ENCODE peak calls at places on chromosomes 3 and 15, in four cellular contexts. H is upper lobe of right lung, Y is thyroid gland, Q is body of pancreas. S is an unnamed sample.

GRCh38 chr3:57062119-57062631 is 1.7 kb downstream of the SPATA12 start:
- DNase-seq in H (no peak), Y (peak; percentile 86), Q (no peak), S (no peak)

GRCh38 chr3:39471652-39472051 is 4.2 kb downstream of the MOBP start:
- DNase-seq in H (no peak), Q (no peak), Y (no peak), S (no peak)

GRCh38 chr15:25246641-25247417 is 192.0 kb downstream of the UBE3A start:
- DNase-seq in H (peak; percentile 43), Y (no peak), Q (peak; percentile 6), S (no peak)

GRCh38 chr3:152298393-152299242 is 29.9 kb downstream of the MBNL1 start:
- DNase-seq in Q (peak; percentile 44), H (peak; percentile 65), Y (peak; percentile 58), S (peak; percentile 73)

GRCh38 chr3:88031543-88032148 is 27.2 kb downstream of the CGGBP1 start:
- DNase-seq in Q (no peak), Y (peak; percentile 26), H (no peak), S (no peak)

GRCh38 chr3:49902511-49903345 is 945 bp downstream of the MST1R start:
- DNase-seq in Q (no peak), H (peak; percentile 69), Y (peak; percentile 5), S (no peak)

GRCh38 chr3:176814252-176814651 is 383.0 kb downstream of the TBL1XR1 start:
- DNase-seq in Y (peak; percentile 21), Q (peak; percentile 70), H (no peak), S (no peak)

GRCh38 chr15:70974004-70974832 is 81.6 kb downstream of the LRRC49 start:
- DNase-seq in H (no peak), Y (no peak), Q (no peak), S (no peak)

GRCh38 chr3:149134560-149134959 is 5.1 kb downstream of the HPS3 start:
- DNase-seq in Y (no peak), Q (no peak), H (no peak), S (no peak)

GRCh38 chr3:180631317-180631716 is 29.4 kb downstream of the TTC14 start:
- DNase-seq in H (no peak), Y (no peak), Q (no peak), S (no peak)

GRCh38 chr15:41810651-41811431 is 17.1 kb upstream of the JMJD7 start:
- DNase-seq in Y (no peak), H (no peak), Q (no peak), S (no peak)

GRCh38 chr3:54322354-54322753 is 200.0 kb downstream of the CACNA2D3 start:
- DNase-seq in H (no peak), Y (no peak), Q (peak; percentile 73), S (no peak)

GRCh38 chr15:77504310-77504709 is 83.6 kb downstream of the HMG20A start:
- DNase-seq in Y (peak; percentile 46), H (peak; percentile 86), Q (no peak), S (no peak)

GRCh38 chr3:140019946-140020345 is 85.0 kb downstream of the CLSTN2 start:
- DNase-seq in H (no peak), Y (no peak), Q (no peak), S (no peak)

GRCh38 chr3:72629191-72629611 is 219.0 kb downstream of the SHQ1 start:
- DNase-seq in Y (no peak), Q (no peak), H (no peak), S (no peak)

GRCh38 chr15:41115652-41116115 is 396 bp downstream of the INO80 start:
- DNase-seq in Y (peak; percentile 58), Q (peak; percentile 65), H (peak; percentile 90), S (peak; percentile 74)

GRCh38 chr3:29513236-29513635 is 232.4 kb downstream of the RBMS3 start:
- DNase-seq in Q (no peak), Y (peak; percentile 23), H (no peak), S (peak; percentile 61)

GRCh38 chr3:122085666-122086065 is 30.5 kb downstream of the CD86 start:
- DNase-seq in H (no peak), Y (no peak), Q (no peak), S (no peak)

GRCh38 chr15:73989001-73989798 is 2.9 kb downstream of the STOML1 start:
- DNase-seq in Y (no peak), Q (no peak), H (peak; percentile 11), S (no peak)

GRCh38 chr15:101536166-101536874 is 46.8 kb upstream of the PCSK6 start:
- DNase-seq in H (no peak), Q (no peak), Y (no peak), S (no peak)

GRCh38 chr3:127443581-127444375 is 146.8 kb downstream of the TPRA1 start:
- DNase-seq in H (peak; percentile 43), Y (no peak), Q (peak; percentile 5), S (peak; percentile 54)

GRCh38 chr15:90547545-90547944 is 17.8 kb downstream of the CRTC3 start:
- DNase-seq in Q (no peak), Y (no peak), H (no peak), S (no peak)

GRCh38 chr15:52284164-52284563 is 11.4 kb downstream of the MYO5C start:
- DNase-seq in Y (no peak), Q (no peak), H (no peak), S (no peak)

GRCh38 chr15:73341886-73342600 is 26.7 kb downstream of the HCN4 start:
- DNase-seq in H (no peak), Q (no peak), Y (peak; percentile 94), S (no peak)

GRCh38 chr3:45313743-45314403 is 74.5 kb upstream of the LARS2 start:
- DNase-seq in Y (no peak), H (no peak), Q (no peak), S (no peak)

GRCh38 chr3:146577662-146578061 is 27.5 kb downstream of the PLSCR5 start:
- DNase-seq in Q (peak; percentile 26), H (no peak), Y (peak; percentile 4), S (peak; percentile 22)

GRCh38 chr3:180277036-180277435 is 240.3 kb upstream of the PEX5L start:
- DNase-seq in Y (no peak), H (no peak), Q (no peak), S (no peak)

GRCh38 chr3:138349926-138350665 is 1.7 kb downstream of the MRAS start:
- DNase-seq in H (peak; percentile 78), Y (peak; percentile 47), Q (no peak), S (no peak)

GRCh38 chr3:49638445-49638844 is 35.7 kb upstream of the APEH start:
- DNase-seq in Q (no peak), Y (no peak), H (no peak), S (no peak)

GRCh38 chr3:172280406-172281051 is 167.7 kb downstream of the GHSR start:
- DNase-seq in Q (no peak), H (no peak), Y (no peak), S (no peak)

GRCh38 chr15:99558571-99558970 is 7.2 kb upstream of the MEF2A start:
- DNase-seq in Q (no peak), Y (no peak), H (no peak), S (no peak)

GRCh38 chr3:34260991-34261365 is 462.5 kb downstream of the PDCD6IP start:
- DNase-seq in Q (no peak), H (no peak), Y (no peak), S (no peak)

GRCh38 chr3:105119801-105120340 is 246.8 kb upstream of the ALCAM start:
- DNase-seq in Q (no peak), H (no peak), Y (no peak), S (no peak)

GRCh38 chr3:56288258-56288657 is 180.0 kb downstream of the ERC2 start:
- DNase-seq in Y (no peak), Q (no peak), H (no peak), S (no peak)

GRCh38 chr3:64229903-64230302 is 4.6 kb upstream of the PRICKLE2 start:
- DNase-seq in H (no peak), Y (no peak), Q (no peak), S (no peak)

GRCh38 chr15:49423021-49423420 is at the start of gene FGF7:
- DNase-seq in Y (no peak), H (no peak), Q (no peak), S (no peak)

GRCh38 chr3:32865364-32865763 is 47.6 kb downstream of the TRIM71 start:
- DNase-seq in H (no peak), Q (no peak), Y (no peak), S (no peak)

GRCh38 chr15:95912280-95912625 is 418.2 kb upstream of the NR2F2 start:
- DNase-seq in Q (no peak), H (no peak), Y (no peak), S (no peak)
- H3K4me1 ChIP-seq in Q (no peaks in the 10 kb centered on the region), H (no peaks in the 10 kb centered on the region), Y (no peaks in the 10 kb centered on the region), S (no peaks in the 10 kb centered on the region)

DNA sequence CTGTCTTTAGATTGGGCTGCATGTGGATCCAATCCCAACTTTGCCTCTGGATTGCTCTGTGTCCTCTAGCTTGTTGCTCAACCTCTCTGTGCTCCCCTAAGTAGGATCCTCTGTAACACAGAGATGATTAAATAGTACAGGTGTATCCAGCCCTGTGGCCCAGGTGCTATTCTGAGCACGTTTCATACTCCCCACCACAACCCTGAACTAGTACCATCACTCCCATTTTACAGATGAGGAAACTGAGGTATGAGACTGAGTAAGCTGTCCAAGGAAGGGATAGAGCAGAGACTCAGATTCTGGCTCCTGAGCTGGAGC is 7.2 kb downstream of the ISG20 start:
- DNase-seq in Y (no peak), H (no peak), Q (no peak), S (no peak)
- H3K4me3 ChIP-seq in Y (no peak overlapping the region), H (no peak overlapping the region), Q (no peak overlapping the region), S (no peak overlapping the region)

GRCh38 chr3:156551746-156552145 is 3.2 kb downstream of the SSR3 start:
- DNase-seq in H (no peak), Q (no peak), Y (no peak), S (no peak)
- H3K4me1 ChIP-seq in H (peaks cover 42% of the 10 kb centered on the region), Q (peaks cover 63% of the 10 kb centered on the region), Y (peaks cover 27% of the 10 kb centered on the region), S (no peaks in the 10 kb centered on the region)

GRCh38 chr15:57215371-57215770 is 160.9 kb upstream of the CGNL1 start:
- DNase-seq in Y (no peak), H (no peak), Q (no peak), S (no peak)

GRCh38 chr15:57217716-57218598 is 158.3 kb upstream of the CGNL1 start:
- DNase-seq in Y (no peak), H (no peak), Q (no peak), S (no peak)

GRCh38 chr15:57216288-57216687 is 160.0 kb upstream of the CGNL1 start:
- DNase-seq in Y (no peak), H (no peak), Q (no peak), S (no peak)

GRCh38 chr15:57220220-57220619 is 156.1 kb upstream of the CGNL1 start:
- DNase-seq in Y (no peak), H (no peak), Q (no peak), S (no peak)

GRCh38 chr15:57218826-57219576 is 157.3 kb upstream of the CGNL1 start:
- DNase-seq in Q (no peak), Y (no peak), H (no peak), S (no peak)
- H3K4me3 ChIP-seq in Q (no peak overlapping the region), Y (no peak overlapping the region), H (peak overlapping the region; percentile 6), S (peak overlapping the region; percentile 6)

GRCh38 chr3:11637901-11638668 is 5.6 kb downstream of the VGLL4 start:
- DNase-seq in H (no peak), Y (no peak), Q (no peak), S (no peak)

GRCh38 chr3:11636372-11636760 is 7.3 kb downstream of the VGLL4 start:
- DNase-seq in Q (no peak), H (no peak), Y (no peak), S (no peak)

GRCh38 chr3:11640009-11640673 is 3.6 kb downstream of the VGLL4 start:
- DNase-seq in H (no peak), Y (no peak), Q (no peak), S (no peak)

GRCh38 chr3:11641316-11641682 is 2.4 kb downstream of the VGLL4 start:
- DNase-seq in Q (no peak), H (no peak), Y (no peak), S (no peak)

GRCh38 chr3:11638669-11639402 is 4.9 kb downstream of the VGLL4 start:
- DNase-seq in Y (peak; percentile 24), H (no peak), Q (no peak), S (no peak)
- H3K4me1 ChIP-seq in Y (peaks cover 68% of the 10 kb centered on the region), H (peaks cover 70% of the 10 kb centered on the region), Q (peaks cover 77% of the 10 kb centered on the region), S (peaks cover 8% of the 10 kb centered on the region)

S was measured in tibial artery.